ENCODE peak calls at places on chromosomes 12 and 14, in six cellular contexts. G is fibroblast of mammary gland; T is mesothelial cell of epicardium; P is adrenal gland; E is CD4-positive, alpha-beta T cell; L is uterus. V is an unnamed sample.

GRCh38 chr12:44930972-44931600 is 55.0 kb upstream of the NELL2 start:
- DNase-seq in L (no peak), T (no peak), P (no peak), G (peak; percentile 68), E (no peak), V (peak; percentile 17)

GRCh38 chr12:89883630-89884364 is 175.2 kb upstream of the ATP2B1 start:
- DNase-seq in P (no peak), E (no peak), T (no peak), L (no peak), G (peak; percentile 44), V (no peak)

GRCh38 chr12:34400986-34401658 is 378.8 kb downstream of the ALG10 start:
- DNase-seq in G (no peak), P (peak; percentile 2), L (peak; percentile 4), T (peak; percentile 31), E (no peak), V (peak; percentile 0)

GRCh38 chr14:54189358-54190354 is 207.2 kb upstream of the CDKN3 start:
- DNase-seq in E (no peak), G (peak; percentile 81), T (no peak), P (no peak), L (no peak), V (no peak)

GRCh38 chr14:53953828-53954550 is 2.6 kb downstream of the BMP4 start:
- DNase-seq in T (peak; percentile 59), L (peak; percentile 39), P (peak; percentile 74), G (peak; percentile 22), E (no peak), V (no peak)

GRCh38 chr12:19811922-19812321 is 372.6 kb downstream of the AEBP2 start:
- DNase-seq in P (no peak), L (no peak), T (no peak), G (no peak), E (no peak), V (no peak)

GRCh38 chr12:62279961-62280360 is 19.8 kb downstream of the USP15 start:
- DNase-seq in E (no peak), L (no peak), G (no peak), P (no peak), T (no peak), V (no peak)

GRCh38 chr14:100677152-100677924 is 49.4 kb upstream of the DLK1 start:
- DNase-seq in E (no peak), L (peak; percentile 41), T (no peak), P (peak; percentile 65), G (peak; percentile 25), V (no peak)

GRCh38 chr12:105748806-105749600 is 389.8 kb downstream of the NUAK1 start:
- DNase-seq in E (no peak), G (peak; percentile 56), L (peak; percentile 81), T (no peak), P (peak; percentile 22), V (no peak)

GRCh38 chr12:55931780-55932545 is 1.0 kb downstream of the DGKA start:
- DNase-seq in E (no peak), G (peak; percentile 37), P (peak; percentile 57), T (peak; percentile 59), L (peak; percentile 62), V (peak; percentile 76)

GRCh38 chr12:47021298-47021697 is 58.1 kb upstream of the PCED1B start:
- DNase-seq in T (no peak), G (peak; percentile 95), P (no peak), L (no peak), E (no peak), V (peak; percentile 45)

GRCh38 chr14:78278464-78278863 is 108.3 kb downstream of the NRXN3 start:
- DNase-seq in P (no peak), T (no peak), L (no peak), G (no peak), E (no peak), V (no peak)

GRCh38 chr14:29243355-29243754 is 476.8 kb downstream of the FOXG1 start:
- DNase-seq in T (no peak), P (no peak), G (peak; percentile 82), E (no peak), L (no peak), V (no peak)

GRCh38 chr12:23640754-23641153 is 308.7 kb downstream of the SOX5 start:
- DNase-seq in G (no peak), T (no peak), P (no peak), L (no peak), E (no peak), V (no peak)

GRCh38 chr14:102655154-102655553 is 62.7 kb downstream of the RCOR1 start:
- DNase-seq in P (no peak), E (no peak), T (no peak), L (no peak), G (peak; percentile 24), V (no peak)

GRCh38 chr14:100888789-100889315 is 14.7 kb downstream of the RTL1 start:
- DNase-seq in G (no peak), T (no peak), E (no peak), P (no peak), L (peak; percentile 10), V (no peak)

GRCh38 chr12:46559311-46559710 is 186.7 kb upstream of the SLC38A2 start:
- DNase-seq in G (peak; percentile 79), P (no peak), T (no peak), L (no peak), E (no peak), V (no peak)

GRCh38 chr12:82055391-82055790 is 296.2 kb upstream of the PPFIA2 start:
- DNase-seq in P (no peak), L (no peak), E (no peak), G (no peak), T (no peak), V (no peak)

GRCh38 chr14:95953111-95953724 is 76.6 kb downstream of the TUNAR start:
- DNase-seq in T (peak; percentile 38), P (no peak), L (no peak), E (no peak), G (peak; percentile 1), V (no peak)

GRCh38 chr12:110249105-110249504 is 31.9 kb upstream of the ATP2A2 start:
- DNase-seq in G (no peak), E (no peak), L (no peak), T (no peak), P (no peak), V (no peak)

GRCh38 chr12:4099276-4099675 is 174.3 kb upstream of the CCND2 start:
- DNase-seq in L (no peak), G (no peak), T (no peak), P (no peak), E (no peak), V (no peak)

GRCh38 chr12:68446896-68447806 is 115.0 kb upstream of the MDM1 start:
- DNase-seq in L (no peak), G (peak; percentile 31), P (no peak), E (no peak), T (no peak), V (no peak)

GRCh38 chr14:29926701-29927595 is 699 bp downstream of the PRKD1 start:
- DNase-seq in G (peak; percentile 38), P (peak; percentile 64), T (peak; percentile 59), E (no peak), L (peak; percentile 40), V (peak; percentile 37)

GRCh38 chr12:34606749-34607519 is 584.6 kb downstream of the ALG10 start:
- DNase-seq in E (no peak), L (peak; percentile 3), T (no peak), G (no peak), P (no peak), V (no peak)

GRCh38 chr14:20546877-20547276 is 14.0 kb downstream of the RNASE9 start:
- DNase-seq in T (no peak), E (no peak), L (no peak), G (no peak), P (no peak), V (no peak)

GRCh38 chr12:122999986-123000420 is 19.5 kb downstream of the ARL6IP4 start:
- DNase-seq in G (no peak), T (no peak), P (no peak), E (no peak), L (no peak), V (no peak)

GRCh38 chr12:58933068-58933681 is 12.9 kb upstream of the LRIG3 start:
- DNase-seq in E (no peak), L (no peak), T (no peak), P (no peak), G (no peak), V (no peak)

GRCh38 chr12:70535896-70536374 is 101.3 kb downstream of the PTPRB start:
- DNase-seq in L (peak; percentile 36), P (peak; percentile 11), G (no peak), E (no peak), T (no peak), V (no peak)

GRCh38 chr12:6067152-6067916 is 57.1 kb downstream of the VWF start:
- DNase-seq in L (peak; percentile 58), P (peak; percentile 33), E (no peak), G (peak; percentile 49), T (no peak), V (no peak)

GRCh38 chr14:39467889-39468524 is 35.8 kb upstream of the FBXO33 start:
- DNase-seq in T (no peak), G (peak; percentile 59), P (no peak), E (no peak), L (no peak), V (no peak)

GRCh38 chr14:56687123-56687522 is 107.5 kb downstream of the TMEM260 start:
- DNase-seq in T (no peak), L (no peak), E (no peak), P (no peak), G (no peak), V (no peak)

DNA sequence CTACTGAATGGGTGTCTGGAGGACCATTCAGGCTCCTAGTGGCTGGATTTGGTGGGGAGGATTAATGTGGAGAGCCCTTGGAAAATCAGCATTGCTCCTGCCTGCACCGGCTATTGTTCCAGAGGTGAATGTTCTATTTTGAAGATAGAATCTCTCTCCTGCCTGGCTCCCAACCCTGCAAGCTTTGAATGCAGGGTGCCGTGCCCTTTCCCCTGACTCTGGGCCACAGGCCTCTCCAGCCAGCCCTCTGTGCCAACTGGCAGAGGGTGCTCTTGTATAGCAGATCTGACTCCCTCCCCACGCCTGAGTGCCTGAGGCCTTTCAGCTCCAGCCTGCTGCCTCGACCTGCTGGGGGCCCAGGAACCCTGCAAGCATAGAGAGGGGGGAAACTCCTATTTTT is 106.8 kb downstream of the TMEM260 start:
- DNase-seq in T (no peak), P (no peak), L (no peak), G (no peak), E (no peak), V (no peak)
- TF ChIP-seq CTCF in T (no peak), P (no peak), L (no peak), G (no peak), E (no peak), V (no peak)

GRCh38 chr12:96719671-96720362 is 187.2 kb upstream of the NEDD1 start:
- DNase-seq in P (no peak), E (no peak), T (no peak), L (no peak), G (peak; percentile 33), V (peak; percentile 60)

GRCh38 chr12:96720363-96720705 is 186.7 kb upstream of the NEDD1 start:
- DNase-seq in G (peak; percentile 1), E (peak; percentile 19), T (no peak), L (no peak), P (peak; percentile 9), V (peak; percentile 34)
- TF ChIP-seq CTCF in G (no peak), E (no peak), T (no peak), L (no peak), P (no peak), V (no peak)

DNA sequence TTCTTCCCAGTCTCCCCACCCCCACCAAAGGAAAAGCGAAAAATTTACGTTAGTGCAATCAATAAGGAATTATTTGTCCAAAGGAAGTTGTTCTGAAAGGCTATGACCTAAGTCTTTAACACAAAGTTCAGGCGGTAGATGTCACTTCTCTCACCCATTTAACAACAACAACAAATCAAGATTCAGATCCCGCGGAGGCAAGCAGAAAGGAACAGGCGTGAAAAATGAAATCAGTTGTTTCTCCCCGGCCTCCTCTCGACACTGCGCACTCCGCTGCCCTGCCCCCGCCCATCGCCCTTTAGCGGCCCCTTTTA is 1.4 kb downstream of the DENND5B start:
- DNase-seq in G (no peak), E (no peak), T (no peak), L (no peak), P (no peak), V (peak; percentile 71)
- TF ChIP-seq CTCF in G (no peak), E (no peak), T (no peak), L (no peak), P (no peak), V (no peak)

GRCh38 chr12:9049520-9050133 is 60.3 kb downstream of the KLRG1 start:
- DNase-seq in T (no peak), L (no peak), P (no peak), G (peak; percentile 64), E (no peak), V (no peak)
- TF ChIP-seq CTCF in T (peak; percentile 57), L (peak; percentile 39), P (peak; percentile 61), G (peak; percentile 45), E (peak; percentile 74), V (peak; percentile 29)